ENCODE peak calls at places on chromosomes 3 and 15, in five cellular contexts. R, U, Z, P and S are unnamed samples.

GRCh38 chr3:190401943-190402342 is 14.0 kb downstream of the CLDN16 start:
- DNase-seq in R (no peak), U (no peak), Z (no peak), P (no peak), S (no peak)

GRCh38 chr3:101495552-101495951 is 17.5 kb downstream of the SENP7 start:
- DNase-seq in R (no peak), U (no peak), Z (no peak), P (no peak), S (no peak)

GRCh38 chr15:35533130-35534110 is 12.5 kb downstream of the DPH6 start:
- DNase-seq in R (no peak), U (no peak), Z (peak; percentile 5), P (peak; percentile 88), S (no peak)

GRCh38 chr3:17129550-17129949 is 244.8 kb downstream of the PLCL2 start:
- DNase-seq in R (no peak), U (no peak), Z (no peak), P (no peak), S (no peak)

GRCh38 chr15:55627730-55628368 is 39.7 kb upstream of the PYGO1 start:
- DNase-seq in R (no peak), U (no peak), Z (peak; percentile 91), P (peak; percentile 93), S (no peak)

GRCh38 chr3:129268396-129268795 is 10.3 kb upstream of the HMCES start:
- DNase-seq in R (no peak), U (no peak), Z (no peak), P (no peak), S (no peak)

GRCh38 chr15:31488437-31489204 is 162.0 kb downstream of the KLF13 start:
- DNase-seq in R (peak; percentile 14), U (peak; percentile 48), Z (peak; percentile 79), P (peak; percentile 94), S (peak; percentile 89)

GRCh38 chr3:23442598-23443383 is 239.7 kb downstream of the UBE2E2 start:
- DNase-seq in R (no peak), U (no peak), Z (peak; percentile 53), P (peak; percentile 24), S (no peak)

GRCh38 chr3:12135029-12135634 is 23.6 kb downstream of the TIMP4 start:
- DNase-seq in R (peak; percentile 45), U (peak; percentile 73), Z (peak; percentile 74), P (peak; percentile 82), S (peak; percentile 74)

GRCh38 chr3:181720281-181720680 is 8.6 kb downstream of the SOX2 start:
- DNase-seq in R (no peak), U (no peak), Z (no peak), P (no peak), S (no peak)

GRCh38 chr3:48301814-48302194 is 31.7 kb downstream of the SPINK8 start:
- DNase-seq in R (no peak), U (no peak), Z (peak; percentile 1), P (peak; percentile 72), S (peak; percentile 81)

GRCh38 chr3:43181202-43181910 is 75.5 kb upstream of the POMGNT2 start:
- DNase-seq in R (no peak), U (no peak), Z (no peak), P (no peak), S (peak; percentile 95)

GRCh38 chr3:72190050-72190449 is 405.1 kb upstream of the PROK2 start:
- DNase-seq in R (no peak), U (no peak), Z (no peak), P (no peak), S (no peak)

GRCh38 chr3:69710153-69710977 is 28.9 kb upstream of the MITF start:
- DNase-seq in R (no peak), U (no peak), Z (peak; percentile 82), P (peak; percentile 70), S (no peak)

GRCh38 chr3:105518806-105519418 is 152.2 kb downstream of the ALCAM start:
- DNase-seq in R (no peak), U (peak; percentile 20), Z (peak; percentile 39), P (peak; percentile 71), S (peak; percentile 61)